ENCODE peak calls at places on chromosomes 2 and 18, in five cellular contexts. One of them, this sample, is unnamed.

GRCh38 chr2:545228-545627 is 132.0 kb downstream of the TMEM18 start:
- DNase-seq in fibroblast of lung: no peak
- DNase-seq in mammary epithelial cell: no peak
- DNase-seq in PC-3: no peak
- DNase-seq in DND-41: no peak
- DNase-seq in this sample: no peak

GRCh38 chr2:21354113-21354679 is 230.4 kb downstream of the TDRD15 start:
- DNase-seq in fibroblast of lung: no peak
- DNase-seq in PC-3: no peak
- DNase-seq in DND-41: no peak
- DNase-seq in mammary epithelial cell: no peak
- DNase-seq in this sample: no peak

GRCh38 chr2:28664120-28664842 is 87.3 kb upstream of the PPP1CB start:
- DNase-seq in mammary epithelial cell: no peak
- DNase-seq in PC-3: no peak
- DNase-seq in fibroblast of lung: no peak
- DNase-seq in DND-41: no peak
- DNase-seq in this sample: no peak

GRCh38 chr2:128503358-128504241 is 184.9 kb upstream of the HS6ST1 start:
- DNase-seq in PC-3: no peak
- DNase-seq in fibroblast of lung: no peak
- DNase-seq in mammary epithelial cell: no peak
- DNase-seq in DND-41: peak
- DNase-seq in this sample: no peak

GRCh38 chr18:54392621-54393023 is 34.9 kb downstream of the C18orf54 start:
- DNase-seq in mammary epithelial cell: peak
- DNase-seq in fibroblast of lung: peak
- DNase-seq in PC-3: peak
- DNase-seq in DND-41: no peak
- DNase-seq in this sample: peak

GRCh38 chr18:52670903-52671302 is 330.9 kb downstream of the DCC start:
- DNase-seq in PC-3: peak
- DNase-seq in DND-41: no peak
- DNase-seq in mammary epithelial cell: peak
- DNase-seq in fibroblast of lung: peak
- DNase-seq in this sample: no peak

GRCh38 chr2:214808481-214808931 is 977 bp downstream of the BARD1 start:
- DNase-seq in PC-3: peak
- DNase-seq in fibroblast of lung: no peak
- DNase-seq in DND-41: no peak
- DNase-seq in mammary epithelial cell: peak
- DNase-seq in this sample: no peak

GRCh38 chr18:2910751-2911425 is 64.1 kb downstream of the EMILIN2 start:
- DNase-seq in mammary epithelial cell: no peak
- DNase-seq in fibroblast of lung: no peak
- DNase-seq in PC-3: no peak
- DNase-seq in DND-41: no peak
- DNase-seq in this sample: no peak

GRCh38 chr2:240356700-240357640 is 78.5 kb upstream of the GPC1 start:
- DNase-seq in mammary epithelial cell: no peak
- DNase-seq in fibroblast of lung: no peak
- DNase-seq in DND-41: no peak
- DNase-seq in PC-3: no peak
- DNase-seq in this sample: no peak

GRCh38 chr18:78506031-78506461 is 473.6 kb upstream of the SALL3 start:
- DNase-seq in fibroblast of lung: no peak
- DNase-seq in DND-41: no peak
- DNase-seq in mammary epithelial cell: no peak
- DNase-seq in PC-3: no peak
- DNase-seq in this sample: no peak

GRCh38 chr2:185373226-185373625 is 365.4 kb upstream of the FSIP2 start:
- DNase-seq in PC-3: no peak
- DNase-seq in DND-41: no peak
- DNase-seq in fibroblast of lung: peak
- DNase-seq in mammary epithelial cell: peak
- DNase-seq in this sample: no peak

GRCh38 chr18:63107171-63107850 is 212.3 kb downstream of the BCL2 start:
- DNase-seq in mammary epithelial cell: no peak
- DNase-seq in fibroblast of lung: no peak
- DNase-seq in PC-3: no peak
- DNase-seq in DND-41: no peak
- DNase-seq in this sample: no peak

GRCh38 chr18:35456181-35456850 is 41.4 kb downstream of the INO80C start:
- DNase-seq in PC-3: peak
- DNase-seq in DND-41: no peak
- DNase-seq in fibroblast of lung: peak
- DNase-seq in mammary epithelial cell: peak
- DNase-seq in this sample: no peak

GRCh38 chr18:61984293-61984692 is 91.5 kb upstream of the RNF152 start:
- DNase-seq in PC-3: no peak
- DNase-seq in mammary epithelial cell: no peak
- DNase-seq in DND-41: no peak
- DNase-seq in fibroblast of lung: no peak
- DNase-seq in this sample: no peak

GRCh38 chr18:55252946-55253345 is 293.7 kb upstream of the CCDC68 start:
- DNase-seq in PC-3: no peak
- DNase-seq in DND-41: no peak
- DNase-seq in mammary epithelial cell: no peak
- DNase-seq in fibroblast of lung: no peak
- DNase-seq in this sample: no peak

GRCh38 chr2:36670881-36671595 is 25.5 kb upstream of the VIT start:
- DNase-seq in PC-3: peak
- DNase-seq in DND-41: no peak
- DNase-seq in fibroblast of lung: peak
- DNase-seq in mammary epithelial cell: no peak
- DNase-seq in this sample: no peak

GRCh38 chr2:36672199-36672598 is 24.3 kb upstream of the VIT start:
- DNase-seq in mammary epithelial cell: peak
- DNase-seq in PC-3: peak
- DNase-seq in fibroblast of lung: peak
- DNase-seq in DND-41: no peak
- DNase-seq in this sample: peak

GRCh38 chr2:36675579-36675978 is 20.9 kb upstream of the VIT start:
- DNase-seq in mammary epithelial cell: peak
- DNase-seq in PC-3: peak
- DNase-seq in fibroblast of lung: no peak
- DNase-seq in DND-41: no peak
- DNase-seq in this sample: no peak

GRCh38 chr2:36667931-36668330 is 28.6 kb upstream of the VIT start:
- DNase-seq in PC-3: no peak
- DNase-seq in mammary epithelial cell: no peak
- DNase-seq in DND-41: no peak
- DNase-seq in fibroblast of lung: no peak
- DNase-seq in this sample: no peak

DNA sequence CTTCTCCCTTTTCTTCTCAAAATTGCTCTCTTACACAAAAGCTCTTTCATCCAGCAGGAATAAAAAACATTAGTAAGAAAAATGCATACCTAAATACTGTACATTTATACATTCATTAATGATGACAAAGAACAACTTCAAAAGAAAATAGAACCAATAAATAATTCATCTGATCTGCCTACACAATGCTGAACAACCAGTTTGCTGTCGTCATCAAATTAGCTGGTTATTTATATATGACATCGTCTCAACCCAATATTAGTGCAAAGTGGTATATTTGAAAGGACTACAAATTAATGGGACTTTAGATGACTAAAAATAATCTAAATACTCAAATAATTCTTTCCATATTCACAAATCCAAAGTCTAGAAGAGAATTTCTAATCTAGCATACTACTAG is 24.8 kb upstream of the VIT start:
- DNase-seq in PC-3: no peak
- DNase-seq in fibroblast of lung: no peak
- DNase-seq in mammary epithelial cell: no peak
- DNase-seq in DND-41: no peak
- DNase-seq in this sample: no peak
- TF ChIP-seq CTCF in PC-3: no peak
- TF ChIP-seq CTCF in fibroblast of lung: no peak
- TF ChIP-seq CTCF in mammary epithelial cell: no peak
- TF ChIP-seq CTCF in DND-41: no peak
- TF ChIP-seq CTCF in this sample: no peak

GRCh38 chr2:26061539-26061938 is 27.7 kb downstream of the RAB10 start:
- DNase-seq in fibroblast of lung: no peak
- DNase-seq in PC-3: no peak
- DNase-seq in DND-41: no peak
- DNase-seq in mammary epithelial cell: no peak
- DNase-seq in this sample: no peak
- H3K4me2 ChIP-seq in fibroblast of lung: no peak
- H3K4me2 ChIP-seq in PC-3: no peak
- H3K4me2 ChIP-seq in DND-41: no peak
- H3K4me2 ChIP-seq in mammary epithelial cell: no peak
- H3K4me2 ChIP-seq in this sample: no peak

GRCh38 chr2:156476516-156477206 is 40.5 kb downstream of the GPD2 start:
- DNase-seq in DND-41: no peak
- DNase-seq in PC-3: peak
- DNase-seq in mammary epithelial cell: peak
- DNase-seq in fibroblast of lung: peak
- DNase-seq in this sample: peak
- H3K27ac ChIP-seq in DND-41: no peak
- H3K27ac ChIP-seq in PC-3: peak
- H3K27ac ChIP-seq in mammary epithelial cell: peak
- H3K27ac ChIP-seq in fibroblast of lung: no peak
- H3K27ac ChIP-seq in this sample: peak

GRCh38 chr2:171210216-171210863 is 49.6 kb upstream of the TLK1 start:
- DNase-seq in fibroblast of lung: no peak
- DNase-seq in mammary epithelial cell: no peak
- DNase-seq in PC-3: no peak
- DNase-seq in DND-41: no peak
- DNase-seq in this sample: no peak
- TF ChIP-seq CTCF in fibroblast of lung: no peak
- TF ChIP-seq CTCF in mammary epithelial cell: no peak
- TF ChIP-seq CTCF in PC-3: no peak
- TF ChIP-seq CTCF in DND-41: no peak
- TF ChIP-seq CTCF in this sample: no peak

DNA sequence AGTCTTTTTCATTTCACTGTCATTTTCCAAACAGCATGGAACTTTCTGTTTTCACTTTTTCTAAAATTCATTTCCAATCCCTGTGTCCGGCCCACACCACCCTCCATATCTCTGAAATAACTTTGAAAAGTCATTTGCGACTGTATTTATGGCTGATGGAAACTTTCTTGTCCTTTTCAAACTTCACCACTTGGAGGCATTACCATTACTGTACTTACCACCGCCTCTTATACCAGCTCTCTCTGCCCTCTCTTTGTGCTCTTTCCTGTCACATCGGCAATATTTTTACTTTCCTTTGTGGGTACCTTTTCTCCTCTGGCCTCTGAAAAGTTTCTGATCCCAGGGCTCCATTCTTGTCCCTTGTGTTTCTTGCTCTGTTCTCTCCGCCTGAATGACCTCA is 39.5 kb upstream of the IL1RL1 start:
- DNase-seq in DND-41: no peak
- DNase-seq in PC-3: peak
- DNase-seq in mammary epithelial cell: no peak
- DNase-seq in fibroblast of lung: no peak
- DNase-seq in this sample: no peak
- H3K4me2 ChIP-seq in DND-41: no peak
- H3K4me2 ChIP-seq in PC-3: no peak
- H3K4me2 ChIP-seq in mammary epithelial cell: no peak
- H3K4me2 ChIP-seq in fibroblast of lung: no peak
- H3K4me2 ChIP-seq in this sample: no peak

GRCh38 chr2:127226132-127226519 is 6.0 kb upstream of the CYP27C1 start:
- DNase-seq in PC-3: peak
- DNase-seq in DND-41: no peak
- DNase-seq in mammary epithelial cell: no peak
- DNase-seq in fibroblast of lung: no peak
- DNase-seq in this sample: no peak
- H3K27ac ChIP-seq in PC-3: peak
- H3K27ac ChIP-seq in DND-41: no peak
- H3K27ac ChIP-seq in mammary epithelial cell: no peak
- H3K27ac ChIP-seq in fibroblast of lung: no peak
- H3K27ac ChIP-seq in this sample: peak

DNA sequence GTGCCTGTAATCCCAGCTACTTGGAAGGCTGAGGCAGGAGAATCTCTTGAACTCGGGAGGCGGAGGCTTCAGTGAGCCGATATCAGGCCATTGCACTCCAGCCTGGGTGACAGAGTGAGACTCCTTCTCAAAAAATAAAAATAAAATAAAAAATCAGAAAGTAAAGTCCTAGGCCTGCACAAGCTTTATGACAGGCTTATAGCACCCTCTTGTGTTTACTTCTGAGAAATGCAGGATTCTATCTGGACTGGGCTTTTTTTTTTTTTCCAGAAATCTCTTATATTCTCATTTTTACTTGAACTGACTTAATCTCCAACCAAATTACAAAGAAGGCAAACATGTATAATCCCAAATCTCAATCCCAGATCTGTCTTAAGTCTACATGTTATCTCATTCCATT is 26.1 kb upstream of the REG3G start:
- DNase-seq in fibroblast of lung: no peak
- DNase-seq in DND-41: no peak
- DNase-seq in mammary epithelial cell: no peak
- DNase-seq in PC-3: peak
- DNase-seq in this sample: no peak
- TF ChIP-seq CTCF in fibroblast of lung: peak
- TF ChIP-seq CTCF in DND-41: peak
- TF ChIP-seq CTCF in mammary epithelial cell: peak
- TF ChIP-seq CTCF in PC-3: peak
- TF ChIP-seq CTCF in this sample: peak

GRCh38 chr18:58119819-58120218 is 75.8 kb downstream of the NEDD4L start:
- DNase-seq in fibroblast of lung: no peak
- DNase-seq in mammary epithelial cell: no peak
- DNase-seq in PC-3: no peak
- DNase-seq in DND-41: no peak
- DNase-seq in this sample: no peak

GRCh38 chr18:58114766-58115165 is 70.7 kb downstream of the NEDD4L start:
- DNase-seq in PC-3: no peak
- DNase-seq in mammary epithelial cell: no peak
- DNase-seq in DND-41: no peak
- DNase-seq in fibroblast of lung: no peak
- DNase-seq in this sample: no peak

GRCh38 chr18:58118510-58118909 is 74.5 kb downstream of the NEDD4L start:
- DNase-seq in fibroblast of lung: no peak
- DNase-seq in mammary epithelial cell: no peak
- DNase-seq in PC-3: no peak
- DNase-seq in DND-41: no peak
- DNase-seq in this sample: no peak

GRCh38 chr18:58117685-58118403 is 73.8 kb downstream of the NEDD4L start:
- DNase-seq in mammary epithelial cell: peak
- DNase-seq in DND-41: no peak
- DNase-seq in PC-3: peak
- DNase-seq in fibroblast of lung: peak
- DNase-seq in this sample: peak

DNA sequence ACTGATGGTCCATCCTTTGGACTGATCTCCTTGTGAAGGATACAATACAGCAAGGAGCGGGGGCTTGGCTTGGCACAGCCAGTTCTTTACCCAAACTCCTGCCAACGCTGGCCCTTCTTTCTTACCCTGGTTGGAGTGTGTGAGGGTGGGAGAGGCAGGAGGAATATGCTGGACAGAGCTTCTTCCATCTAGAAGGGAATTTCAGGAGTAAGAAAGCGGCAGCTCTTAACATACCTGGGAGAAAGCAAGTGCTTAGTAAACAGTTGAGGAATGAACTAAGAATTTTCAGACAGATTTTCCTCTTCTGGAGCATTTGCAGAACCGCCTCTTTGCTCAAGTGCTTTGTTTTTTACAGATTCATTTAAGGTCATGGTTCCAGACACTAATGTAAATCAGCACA is 72.8 kb downstream of the NEDD4L start:
- DNase-seq in mammary epithelial cell: no peak
- DNase-seq in fibroblast of lung: no peak
- DNase-seq in DND-41: no peak
- DNase-seq in PC-3: no peak
- DNase-seq in this sample: no peak
- H3K4me2 ChIP-seq in mammary epithelial cell: no peak
- H3K4me2 ChIP-seq in fibroblast of lung: no peak
- H3K4me2 ChIP-seq in DND-41: no peak
- H3K4me2 ChIP-seq in PC-3: no peak
- H3K4me2 ChIP-seq in this sample: no peak

GRCh38 chr2:98907966-98908905 is 27.8 kb downstream of the CRACDL start:
- DNase-seq in DND-41: no peak
- DNase-seq in PC-3: no peak
- DNase-seq in fibroblast of lung: no peak
- DNase-seq in mammary epithelial cell: peak
- DNase-seq in this sample: peak
- H3K27ac ChIP-seq in DND-41: no peak
- H3K27ac ChIP-seq in PC-3: peak
- H3K27ac ChIP-seq in fibroblast of lung: no peak
- H3K27ac ChIP-seq in mammary epithelial cell: peak
- H3K27ac ChIP-seq in this sample: no peak

This sample was measured in PC-9.